ENCODE peak calls at places on chromosome 20, in five cellular contexts. E is GM12878, P is lung, Y is spleen, S is GM23338. I is an unnamed sample.

GRCh38 chr20:31689141-31689540 is 33.5 kb downstream of the BCL2L1 start:
- DNase-seq in E (no peak), P (no peak), Y (peak), S (no peak), I (no peak)

GRCh38 chr20:17654649-17655285 is 27.3 kb downstream of the RRBP1 start:
- DNase-seq in E (no peak), P (no peak), Y (peak), S (peak), I (peak)

GRCh38 chr20:61513124-61514017 is 261.3 kb downstream of the CDH4 start:
- DNase-seq in E (no peak), P (no peak), Y (no peak), S (no peak), I (no peak)

GRCh38 chr20:11207749-11208502 is 534.1 kb upstream of the JAG1 start:
- DNase-seq in E (no peak), P (no peak), Y (no peak), S (no peak), I (peak)

GRCh38 chr20:22993823-22994222 is 41.3 kb upstream of the SSTR4 start:
- DNase-seq in E (no peak), P (no peak), Y (no peak), S (no peak), I (no peak)

GRCh38 chr20:13671500-13672288 is 33.0 kb upstream of the TASP1 start:
- DNase-seq in E (no peak), P (no peak), Y (no peak), S (no peak), I (peak)

GRCh38 chr20:13494019-13494418 is 144.7 kb downstream of the TASP1 start:
- DNase-seq in E (no peak), P (no peak), Y (no peak), S (no peak), I (peak)

GRCh38 chr20:43389231-43389630 is 68.5 kb upstream of the SRSF6 start:
- DNase-seq in E (no peak), P (peak), Y (no peak), S (no peak), I (peak)

GRCh38 chr20:36493801-36494114 is 47.6 kb upstream of the MYL9 start:
- DNase-seq in E (no peak), P (peak), Y (no peak), S (no peak), I (peak)

GRCh38 chr20:10696650-10697049 is 22.9 kb upstream of the JAG1 start:
- DNase-seq in E (no peak), P (no peak), Y (no peak), S (peak), I (no peak)

GRCh38 chr20:57387945-57388351 is 3.2 kb upstream of the RBM38 start:
- DNase-seq in E (no peak), P (no peak), Y (peak), S (no peak), I (no peak)

GRCh38 chr20:33569290-33570094 is 79.6 kb downstream of the CBFA2T2 start:
- DNase-seq in E (no peak), P (no peak), Y (no peak), S (peak), I (no peak)

GRCh38 chr20:17648782-17649730 is 33.0 kb downstream of the RRBP1 start:
- DNase-seq in E (peak), P (no peak), Y (peak), S (peak), I (no peak)

GRCh38 chr20:58352454-58352853 is 36.6 kb upstream of the VAPB start:
- DNase-seq in E (no peak), P (no peak), Y (no peak), S (no peak), I (no peak)

GRCh38 chr20:51918561-51918960 is 116.2 kb upstream of the SALL4 start:
- DNase-seq in E (no peak), P (no peak), Y (no peak), S (no peak), I (no peak)

GRCh38 chr20:50824137-50824536 is 29.3 kb downstream of the BCAS4 start:
- DNase-seq in E (no peak), P (peak), Y (no peak), S (no peak), I (peak)

GRCh38 chr20:58660855-58661254 is 9.8 kb downstream of the STX16 start:
- DNase-seq in E (no peak), P (no peak), Y (no peak), S (no peak), I (no peak)

GRCh38 chr20:25279403-25279802 is 31.5 kb downstream of the PYGB start:
- DNase-seq in E (no peak), P (no peak), Y (peak), S (no peak), I (peak)

GRCh38 chr20:58990651-58991445 is 9.8 kb downstream of the NELFCD start:
- DNase-seq in E (no peak), P (no peak), Y (peak), S (no peak), I (no peak)

GRCh38 chr20:36629719-36630340 is 16.2 kb downstream of the SLA2 start:
- DNase-seq in E (no peak), P (no peak), Y (peak), S (no peak), I (no peak)

GRCh38 chr20:51513545-51513944 is 29.0 kb downstream of the NFATC2 start:
- DNase-seq in E (no peak), P (no peak), Y (peak), S (no peak), I (no peak)

GRCh38 chr20:14829897-14830296 is 492.5 kb upstream of the FLRT3 start:
- DNase-seq in E (peak), P (no peak), Y (no peak), S (no peak), I (no peak)

GRCh38 chr20:58467572-58468330 is 47.4 kb downstream of the APCDD1L start:
- DNase-seq in E (no peak), P (no peak), Y (no peak), S (peak), I (no peak)

GRCh38 chr20:25238319-25239037 is 9.4 kb upstream of the PYGB start:
- DNase-seq in E (no peak), P (no peak), Y (no peak), S (no peak), I (peak)

GRCh38 chr20:33443006-33443511 is 504 bp downstream of the SNTA1 start:
- DNase-seq in E (no peak), P (no peak), Y (peak), S (peak), I (no peak)

GRCh38 chr20:36482044-36482473 is 59.3 kb upstream of the MYL9 start:
- DNase-seq in E (no peak), P (peak), Y (no peak), S (no peak), I (no peak)

GRCh38 chr20:25248501-25249172 is 752 bp downstream of the PYGB start:
- DNase-seq in E (no peak), P (no peak), Y (no peak), S (peak), I (peak)

GRCh38 chr20:58763076-58763475 is 70.5 kb downstream of the NPEPL1 start:
- DNase-seq in E (no peak), P (no peak), Y (peak), S (no peak), I (no peak)

GRCh38 chr20:64003970-64004725 is 23.2 kb downstream of the PRPF6 start:
- DNase-seq in E (no peak), P (no peak), Y (no peak), S (no peak), I (no peak)

GRCh38 chr20:46828471-46828870 is 66.2 kb upstream of the EYA2 start:
- DNase-seq in E (no peak), P (no peak), Y (no peak), S (no peak), I (peak)

GRCh38 chr20:6599876-6600275 is 167.6 kb upstream of the BMP2 start:
- DNase-seq in E (no peak), P (no peak), Y (no peak), S (no peak), I (no peak)

GRCh38 chr20:49615401-49616153 is 47.6 kb upstream of the PTGIS start:
- DNase-seq in E (no peak), P (no peak), Y (peak), S (no peak), I (no peak)

GRCh38 chr20:34618676-34619075 is 58.2 kb downstream of the PIGU start:
- DNase-seq in E (no peak), P (no peak), Y (no peak), S (no peak), I (no peak)

GRCh38 chr20:63696628-63697356 is at the start of gene TNFRSF6B:
- DNase-seq in E (no peak), P (no peak), Y (peak), S (no peak), I (no peak)

GRCh38 chr20:22921595-22922421 is 113.3 kb upstream of the SSTR4 start:
- DNase-seq in E (no peak), P (no peak), Y (no peak), S (no peak), I (peak)

GRCh38 chr20:16434087-16434664 is 139.1 kb downstream of the KIF16B start:
- DNase-seq in E (peak), P (peak), Y (peak), S (peak), I (peak)

GRCh38 chr20:24996449-24997195 is 4.1 kb upstream of the APMAP start:
- DNase-seq in E (no peak), P (no peak), Y (peak), S (no peak), I (no peak)

GRCh38 chr20:1945660-1946059 is 48.2 kb downstream of the PDYN start:
- DNase-seq in E (no peak), P (no peak), Y (no peak), S (no peak), I (no peak)
- H3K4me3 ChIP-seq in E (no peak), P (no peak), Y (no peak), S (no peak), I (no peak)

DNA sequence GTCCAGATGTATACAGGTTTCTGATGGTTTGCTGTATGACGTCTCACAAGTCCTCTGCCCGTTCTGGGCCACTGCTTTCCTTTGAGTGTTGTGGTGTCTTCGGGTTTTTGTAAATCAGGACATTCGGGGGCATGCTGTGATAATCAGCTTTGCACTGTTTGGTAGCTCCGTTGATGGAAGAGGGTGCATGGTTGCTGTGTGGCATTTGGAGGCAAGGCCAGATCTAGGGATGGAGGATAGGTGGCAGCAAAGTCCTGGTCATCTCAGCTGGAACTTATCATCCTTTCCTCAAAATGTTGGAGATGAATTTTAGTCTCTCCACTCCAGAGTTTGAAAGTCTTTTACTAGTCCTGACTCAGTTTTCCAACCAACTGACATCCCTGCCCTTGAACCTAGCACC is 91.0 kb downstream of the SCP2D1 start:
- DNase-seq in E (no peak), P (no peak), Y (no peak), S (peak), I (no peak)
- TF ChIP-seq CTCF in E (peak), P (no peak), Y (no peak), S (no peak), I (no peak)

DNA sequence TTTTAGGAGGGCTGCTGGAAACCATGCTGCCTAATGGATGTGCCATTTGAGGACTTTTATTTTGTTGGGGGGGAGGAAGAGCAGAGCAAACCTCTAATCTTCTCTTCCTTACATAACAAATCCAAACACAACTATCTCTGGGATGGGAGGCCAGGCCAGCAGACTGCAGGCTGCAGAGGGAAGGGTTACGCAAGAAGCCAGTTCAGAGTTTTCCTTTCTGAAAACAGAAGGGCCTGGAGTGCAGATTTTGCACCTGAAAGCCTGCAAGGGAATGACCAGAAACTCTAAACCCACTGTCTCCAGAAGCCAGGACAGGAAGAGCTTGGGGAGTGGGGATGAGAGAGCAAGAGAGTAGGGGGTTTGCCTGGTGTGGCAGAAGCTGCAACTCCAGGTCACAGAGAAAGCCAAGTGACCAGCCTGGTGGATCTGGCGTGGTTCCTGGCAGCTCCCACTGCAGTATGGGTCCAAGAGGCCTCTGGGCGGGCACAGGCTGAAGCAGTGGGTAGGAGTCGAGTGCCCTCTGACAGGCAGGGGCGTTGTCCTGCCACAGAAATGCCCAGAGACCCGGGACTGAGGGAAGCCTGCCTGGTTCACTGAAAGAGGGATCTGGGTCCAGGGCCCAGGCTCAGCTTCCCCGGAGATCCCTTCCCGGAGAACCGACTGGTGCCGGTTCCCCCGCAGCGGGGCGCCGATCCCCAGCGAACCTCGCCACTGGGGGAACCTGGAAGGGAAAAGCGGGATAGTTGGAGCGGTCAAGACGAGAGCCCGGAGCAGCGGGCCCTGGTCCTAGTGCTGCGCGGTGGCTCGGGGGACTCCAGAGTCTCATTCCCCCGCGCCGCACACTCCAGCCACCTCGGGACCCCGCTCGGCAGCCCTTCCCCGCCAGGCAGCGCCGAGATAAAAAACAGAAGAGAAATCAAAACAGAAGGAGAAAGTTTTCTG is 6.7 kb downstream of the MAFB start:
- DNase-seq in E (no peak), P (no peak), Y (peak), S (peak), I (no peak)
- H3K4me3 ChIP-seq in E (no peak), P (peak), Y (no peak), S (peak), I (no peak)

GRCh38 chr20:53900380-53900999 is 169.9 kb downstream of the BCAS1 start:
- DNase-seq in E (no peak), P (no peak), Y (no peak), S (no peak), I (peak)
- TF ChIP-seq CTCF in E (no peak), P (no peak), Y (no peak), S (no peak), I (no peak)

DNA sequence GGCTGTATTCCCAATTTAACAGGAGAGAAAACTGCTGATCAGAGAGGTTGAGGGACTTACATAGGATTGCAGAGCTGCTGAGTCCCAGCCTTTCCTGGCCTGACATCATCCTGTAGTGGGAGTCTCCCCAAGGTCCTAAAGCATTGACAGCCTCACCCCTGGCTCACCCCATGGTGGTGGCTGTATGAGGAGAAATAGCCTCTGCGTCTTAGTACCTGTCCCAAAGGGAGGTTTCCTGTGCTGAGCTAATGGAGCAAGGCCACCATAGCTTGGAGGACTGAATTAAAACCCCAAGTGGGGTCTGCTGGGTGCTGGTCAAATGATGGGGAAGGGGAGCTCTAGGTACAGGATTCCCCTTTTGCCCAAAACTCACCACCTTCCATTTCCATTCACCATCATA is 525.1 kb downstream of the CDH26 start:
- DNase-seq in E (no peak), P (peak), Y (no peak), S (no peak), I (peak)
- H3K4me3 ChIP-seq in E (no peak), P (no peak), Y (no peak), S (no peak), I (no peak)

DNA sequence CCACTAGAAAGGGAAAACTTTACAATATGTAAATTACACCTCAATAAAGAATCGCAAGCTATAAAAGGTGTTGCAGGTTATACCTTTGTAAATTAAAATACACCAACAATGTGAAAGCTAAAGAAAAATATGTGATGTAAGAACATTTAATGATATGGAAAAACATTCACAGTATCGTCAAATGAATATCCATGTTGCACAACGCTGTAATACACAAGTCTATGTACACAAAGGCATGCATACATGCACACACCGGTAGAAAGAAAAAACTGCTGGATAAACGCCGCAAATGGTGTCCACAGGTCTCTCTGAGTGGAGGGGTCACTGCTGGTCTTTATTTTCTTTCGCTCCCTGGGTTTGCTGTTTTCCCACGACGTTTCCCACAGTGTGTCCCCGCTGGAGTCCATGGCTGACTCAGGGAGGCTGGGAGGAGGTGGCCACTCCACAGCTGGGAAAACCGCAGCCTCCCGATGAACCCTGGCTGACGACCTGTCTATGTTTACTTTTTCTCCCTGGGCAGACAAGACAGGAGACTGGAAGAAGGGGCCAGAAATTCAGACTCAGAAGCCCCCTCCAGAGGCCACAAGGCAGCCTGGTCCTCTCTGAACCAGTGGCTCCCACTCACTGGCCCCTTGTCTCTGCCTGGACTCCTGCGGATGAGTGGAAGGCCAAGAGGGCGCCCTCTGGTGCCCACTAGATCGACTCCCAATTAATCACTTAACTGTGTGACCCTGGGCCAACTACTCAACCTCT is 13.0 kb upstream of the BPI start:
- DNase-seq in E (no peak), P (no peak), Y (no peak), S (peak), I (peak)
- TF ChIP-seq CTCF in E (peak), P (no peak), Y (no peak), S (peak), I (peak)

DNA sequence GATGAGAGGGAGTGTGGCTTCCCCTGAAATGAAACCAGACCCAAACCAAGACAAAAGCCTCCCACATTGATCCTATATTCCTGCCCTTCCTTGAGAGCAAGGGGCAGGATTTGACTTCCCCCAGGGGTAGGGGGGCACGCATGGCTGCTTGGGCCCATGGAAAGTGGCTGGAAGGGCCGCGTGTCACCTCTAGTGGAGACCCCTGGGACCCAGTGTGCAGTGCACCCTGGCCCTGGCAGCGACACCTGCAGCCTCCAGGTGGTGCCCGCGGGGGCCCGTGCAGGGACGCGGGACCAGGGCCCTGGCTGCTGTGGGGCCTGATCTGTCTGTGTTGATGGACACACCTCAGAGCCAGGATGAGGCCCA is 18.0 kb upstream of the SLCO4A1 start:
- DNase-seq in E (no peak), P (no peak), Y (peak), S (peak), I (no peak)
- H3K4me3 ChIP-seq in E (peak), P (no peak), Y (no peak), S (no peak), I (no peak)

GRCh38 chr20:45374101-45374467 is 4.0 kb downstream of the TP53TG5 start:
- DNase-seq in E (no peak), P (no peak), Y (no peak), S (no peak), I (no peak)
- TF ChIP-seq CTCF in E (no peak), P (no peak), Y (no peak), S (no peak), I (no peak)

DNA sequence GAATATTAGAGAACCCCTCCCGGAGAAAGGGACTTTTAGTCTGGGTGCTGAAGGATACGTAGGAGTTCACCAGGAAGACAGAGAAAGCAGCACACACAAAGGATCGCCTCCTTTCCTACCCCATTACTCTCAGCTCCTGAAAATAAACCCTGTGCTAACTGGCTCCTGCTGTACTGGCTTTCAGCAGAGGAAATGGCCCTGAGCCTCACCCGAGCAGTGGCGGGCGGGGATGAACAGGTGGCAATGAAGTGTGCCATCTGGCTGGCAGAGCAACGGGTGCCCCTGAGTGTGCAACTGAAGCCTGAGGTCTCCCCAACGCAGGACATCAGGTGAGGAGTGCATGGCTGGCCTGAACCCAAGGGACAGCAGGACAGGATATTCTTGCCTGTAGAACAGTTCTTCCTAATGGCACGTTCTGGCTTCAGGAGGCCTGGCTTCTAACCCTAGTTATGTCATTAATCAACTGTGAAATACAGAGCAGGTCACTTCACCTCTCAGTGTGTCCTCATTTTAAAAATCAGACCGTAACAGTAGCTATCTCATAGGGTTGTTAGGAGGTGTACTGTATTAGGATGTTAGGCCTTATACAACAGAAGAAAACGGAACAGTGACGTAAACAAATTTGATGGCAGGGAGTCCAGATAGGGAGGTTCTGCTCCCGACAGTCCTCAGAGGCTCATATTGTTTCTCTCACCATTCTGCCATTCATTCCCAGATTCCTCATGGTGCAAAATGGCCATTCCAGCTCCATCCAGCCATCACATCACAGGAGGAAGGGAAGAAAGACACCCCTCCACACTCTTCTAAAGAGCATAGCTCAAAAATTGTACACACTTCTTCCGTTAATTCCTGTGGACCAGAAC is 1.8 kb downstream of the RBCK1 start:
- DNase-seq in E (no peak), P (no peak), Y (peak), S (no peak), I (no peak)
- H3K4me3 ChIP-seq in E (peak), P (no peak), Y (no peak), S (peak), I (no peak)

I was measured in fibroblast of mammary gland.